ENCODE peak calls at places on chromosomes 6 and 20, in four cellular contexts. Z, O, A and Y are unnamed samples.

GRCh38 chr20:23166563-23166962 is 80.4 kb upstream of the CD93 start:
- DNase-seq in Z (no peak), O (no peak), A (no peak), Y (no peak)

GRCh38 chr20:5364136-5364821 is 47.5 kb upstream of the PROKR2 start:
- DNase-seq in Z (no peak), O (no peak), A (no peak), Y (no peak)

GRCh38 chr20:13613917-13614316 is 24.8 kb downstream of the TASP1 start:
- DNase-seq in Z (no peak), O (no peak), A (no peak), Y (no peak)

GRCh38 chr6:2971420-2972218 is at the start of gene SERPINB6:
- DNase-seq in Z (peak; percentile 71), O (no peak), A (no peak), Y (peak; percentile 39)

GRCh38 chr20:3744037-3744436 is 11.6 kb downstream of the HSPA12B start:
- DNase-seq in Z (no peak), O (no peak), A (no peak), Y (no peak)

GRCh38 chr6:36911946-36912555 is 26.3 kb downstream of the C6orf89 start:
- DNase-seq in Z (no peak), O (no peak), A (no peak), Y (no peak)

GRCh38 chr6:30022189-30022588 is 38.9 kb upstream of the POLR1H start:
- DNase-seq in Z (no peak), O (no peak), A (no peak), Y (no peak)

GRCh38 chr6:142413111-142413510 is 111.3 kb downstream of the ADGRG6 start:
- DNase-seq in Z (peak; percentile 55), O (no peak), A (no peak), Y (no peak)

GRCh38 chr6:97049254-97050004 is 124.9 kb downstream of the KLHL32 start:
- DNase-seq in Z (no peak), O (no peak), A (no peak), Y (no peak)

GRCh38 chr6:88211446-88211845 is 45.3 kb upstream of the CNR1 start:
- DNase-seq in Z (no peak), O (peak; percentile 7), A (no peak), Y (no peak)

GRCh38 chr6:18155273-18155863 is at the start of gene KDM1B:
- DNase-seq in Z (peak; percentile 98), O (peak; percentile 91), A (peak; percentile 81), Y (no peak)

GRCh38 chr20:53070714-53071392 is 98.7 kb downstream of the TSHZ2 start:
- DNase-seq in Z (no peak), O (no peak), A (no peak), Y (no peak)

GRCh38 chr20:44572551-44573500 is 9.6 kb upstream of the PKIG start:
- DNase-seq in Z (peak; percentile 89), O (no peak), A (peak; percentile 90), Y (no peak)

GRCh38 chr20:44843863-44844262 is 33.5 kb upstream of the RIMS4 start:
- DNase-seq in Z (no peak), O (no peak), A (no peak), Y (no peak)

GRCh38 chr6:26195376-26195923 is 108.2 kb downstream of the HFE start:
- DNase-seq in Z (peak; percentile 97), O (no peak), A (peak; percentile 86), Y (no peak)

GRCh38 chr6:127267742-127268588 is 1.3 kb downstream of the RNF146 start:
- DNase-seq in Z (no peak), O (no peak), A (no peak), Y (no peak)

GRCh38 chr20:50297498-50298348 is 107.1 kb downstream of the CEBPB start:
- DNase-seq in Z (no peak), O (no peak), A (no peak), Y (no peak)

GRCh38 chr6:92779758-92780157 is 639.6 kb downstream of the EPHA7 start:
- DNase-seq in Z (peak; percentile 63), O (no peak), A (no peak), Y (no peak)

GRCh38 chr6:15682965-15683822 is 20.4 kb upstream of the DTNBP1 start:
- DNase-seq in Z (no peak), O (no peak), A (no peak), Y (no peak)

GRCh38 chr6:127069659-127070279 is 48.7 kb upstream of the RSPO3 start:
- DNase-seq in Z (peak; percentile 45), O (no peak), A (no peak), Y (no peak)

GRCh38 chr20:58420798-58421496 is 31.9 kb downstream of the VAPB start:
- DNase-seq in Z (peak; percentile 86), O (no peak), A (peak; percentile 19), Y (no peak)

GRCh38 chr6:151850479-151850878 is 43.0 kb downstream of the ESR1 start:
- DNase-seq in Z (no peak), O (no peak), A (no peak), Y (no peak)

GRCh38 chr6:141562181-141562800 is 570.4 kb upstream of the GJE1 start:
- DNase-seq in Z (no peak), O (no peak), A (no peak), Y (peak; percentile 9)

GRCh38 chr6:151765444-151765886 is 42.0 kb upstream of the ESR1 start:
- DNase-seq in Z (peak; percentile 77), O (no peak), A (peak; percentile 41), Y (no peak)

GRCh38 chr6:153965996-153966395 is 73.0 kb upstream of the OPRM1 start:
- DNase-seq in Z (no peak), O (no peak), A (no peak), Y (no peak)

GRCh38 chr6:122838060-122838780 is 49.2 kb downstream of the SMPDL3A start:
- DNase-seq in Z (peak; percentile 33), O (no peak), A (no peak), Y (no peak)

GRCh38 chr20:61980647-61981583 is 84.8 kb downstream of the TAF4 start:
- DNase-seq in Z (no peak), O (no peak), A (no peak), Y (no peak)

GRCh38 chr6:148251286-148251685 is 91.4 kb upstream of the SASH1 start:
- DNase-seq in Z (peak; percentile 80), O (no peak), A (no peak), Y (no peak)

GRCh38 chr20:50286609-50287008 is 96.0 kb downstream of the CEBPB start:
- DNase-seq in Z (peak; percentile 88), O (no peak), A (peak; percentile 71), Y (no peak)

GRCh38 chr20:19560876-19561480 is 197.1 kb upstream of the RIN2 start:
- DNase-seq in Z (no peak), O (no peak), A (peak; percentile 52), Y (no peak)

GRCh38 chr6:157424491-157425020 is 43.6 kb downstream of the ZDHHC14 start:
- DNase-seq in Z (no peak), O (no peak), A (no peak), Y (no peak)
- TF ChIP-seq CTCF in Z (no peak), O (no peak), A (no peak), Y (no peak)

GRCh38 chr6:69164564-69165252 is 529.6 kb downstream of the ADGRB3 start:
- DNase-seq in Z (no peak), O (no peak), A (no peak), Y (no peak)
- TF ChIP-seq CTCF in Z (peak; percentile 6), O (peak; percentile 62), A (peak; percentile 32), Y (peak; percentile 46)

GRCh38 chr6:8110117-8110721 is 7.9 kb upstream of the EEF1E1 start:
- DNase-seq in Z (no peak), O (no peak), A (no peak), Y (no peak)

GRCh38 chr6:8110725-8111124 is 8.4 kb upstream of the EEF1E1 start:
- DNase-seq in Z (no peak), O (no peak), A (no peak), Y (no peak)

GRCh38 chr6:8108759-8109539 is 6.6 kb upstream of the EEF1E1 start:
- DNase-seq in Z (no peak), O (no peak), A (no peak), Y (no peak)

GRCh38 chr6:8103726-8104125 is 1.4 kb upstream of the EEF1E1 start:
- DNase-seq in Z (no peak), O (no peak), A (no peak), Y (no peak)

DNA sequence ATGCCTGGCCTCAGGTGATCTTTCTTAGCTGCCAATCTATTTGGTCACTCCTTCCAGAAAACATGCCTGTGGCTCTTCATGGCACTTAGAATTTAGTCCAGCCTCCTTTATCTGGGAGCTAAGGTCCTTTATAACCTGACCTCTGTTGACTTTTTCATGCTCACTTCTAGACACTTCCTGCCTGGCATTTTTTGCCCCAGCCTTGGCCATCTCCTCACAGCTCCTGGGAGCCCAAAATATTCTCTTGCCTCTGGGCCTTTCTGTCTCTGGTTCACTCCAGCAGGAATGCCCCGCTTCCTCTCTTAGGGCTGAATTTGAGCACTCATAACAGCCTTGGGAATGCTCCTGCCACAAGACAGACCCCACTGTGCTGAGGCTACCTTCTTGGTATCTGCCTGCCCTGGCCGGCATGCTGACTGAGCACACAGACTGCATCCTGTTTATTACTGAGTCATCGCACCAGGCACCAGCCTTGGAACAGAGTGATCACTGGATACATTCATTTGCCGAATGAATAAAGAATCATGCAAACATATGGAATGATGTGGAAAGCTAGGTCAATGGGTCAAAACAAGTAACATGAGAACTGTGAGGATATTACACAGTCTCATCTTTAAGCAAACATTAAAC is 5.8 kb upstream of the EEF1E1 start:
- DNase-seq in Z (peak; percentile 99), O (no peak), A (peak; percentile 75), Y (no peak)
- TF ChIP-seq CTCF in Z (no peak), O (no peak), A (no peak), Y (no peak)

GRCh38 chr20:34528921-34529297 is 12.7 kb downstream of the DYNLRB1 start:
- DNase-seq in Z (no peak), O (no peak), A (no peak), Y (no peak)

GRCh38 chr20:34525709-34526416 is 9.6 kb downstream of the DYNLRB1 start:
- DNase-seq in Z (peak; percentile 100), O (no peak), A (peak; percentile 99), Y (no peak)

GRCh38 chr20:34525342-34525708 is 9.1 kb downstream of the DYNLRB1 start:
- DNase-seq in Z (no peak), O (no peak), A (no peak), Y (no peak)

GRCh38 chr20:34526466-34526865 is 10.2 kb downstream of the DYNLRB1 start:
- DNase-seq in Z (peak; percentile 33), O (no peak), A (no peak), Y (no peak)

GRCh38 chr20:34527016-34527415 is 10.8 kb downstream of the DYNLRB1 start:
- DNase-seq in Z (no peak), O (no peak), A (no peak), Y (no peak)
- TF ChIP-seq CTCF in Z (no peak), O (no peak), A (no peak), Y (no peak)

GRCh38 chr6:4405609-4406212 is 270.3 kb upstream of the ECI2 start:
- DNase-seq in Z (no peak), O (no peak), A (no peak), Y (no peak)

GRCh38 chr6:4403023-4403752 is 267.8 kb upstream of the ECI2 start:
- DNase-seq in Z (no peak), O (no peak), A (no peak), Y (no peak)

GRCh38 chr6:4402477-4402976 is 267.2 kb upstream of the ECI2 start:
- DNase-seq in Z (peak; percentile 89), O (no peak), A (peak; percentile 26), Y (no peak)

GRCh38 chr6:4403828-4404227 is 268.5 kb upstream of the ECI2 start:
- DNase-seq in Z (no peak), O (no peak), A (no peak), Y (no peak)

GRCh38 chr6:4404410-4404809 is 269.0 kb upstream of the ECI2 start:
- DNase-seq in Z (no peak), O (no peak), A (no peak), Y (no peak)
- TF ChIP-seq CTCF in Z (no peak), O (no peak), A (no peak), Y (no peak)